ENCODE peak calls at places on chromosomes 11 and 22, in seven cellular contexts. One of them, this sample, is unnamed.
A peak's percentile ranks its signal among the peaks of the same experiment; 100 is the strongest.

GRCh38 chr11:66045177-66045639 is 3.8 kb downstream of the GAL3ST3 start:
- DNase-seq in psoas muscle: peak; percentile 71
- DNase-seq in hepatocyte: peak; percentile 91
- DNase-seq in right lobe of liver: peak; percentile 77
- DNase-seq in lower leg skin: peak; percentile 42
- DNase-seq in CD8-positive, alpha-beta T cell: peak; percentile 87
- DNase-seq in coronary artery: no peak
- DNase-seq in this sample: no peak

GRCh38 chr11:10116588-10116987 is 177.4 kb downstream of the SBF2 start:
- DNase-seq in psoas muscle: no peak
- DNase-seq in coronary artery: no peak
- DNase-seq in right lobe of liver: no peak
- DNase-seq in CD8-positive, alpha-beta T cell: no peak
- DNase-seq in lower leg skin: no peak
- DNase-seq in hepatocyte: no peak
- DNase-seq in this sample: no peak

GRCh38 chr22:19765477-19766234 is 5.1 kb downstream of the TBX1 start:
- DNase-seq in right lobe of liver: no peak
- DNase-seq in lower leg skin: no peak
- DNase-seq in hepatocyte: no peak
- DNase-seq in coronary artery: no peak
- DNase-seq in CD8-positive, alpha-beta T cell: peak; percentile 15
- DNase-seq in psoas muscle: no peak
- DNase-seq in this sample: no peak

GRCh38 chr11:63996512-63996911 is 10.3 kb downstream of the OTUB1 start:
- DNase-seq in lower leg skin: no peak
- DNase-seq in hepatocyte: no peak
- DNase-seq in right lobe of liver: no peak
- DNase-seq in psoas muscle: no peak
- DNase-seq in coronary artery: no peak
- DNase-seq in CD8-positive, alpha-beta T cell: no peak
- DNase-seq in this sample: no peak

GRCh38 chr11:76663912-76664440 is 6.6 kb downstream of the LRRC32 start:
- DNase-seq in right lobe of liver: peak; percentile 42
- DNase-seq in lower leg skin: no peak
- DNase-seq in CD8-positive, alpha-beta T cell: no peak
- DNase-seq in hepatocyte: no peak
- DNase-seq in psoas muscle: no peak
- DNase-seq in coronary artery: peak; percentile 70
- DNase-seq in this sample: no peak

GRCh38 chr11:119373917-119374631 is 7.4 kb downstream of the USP2 start:
- DNase-seq in hepatocyte: peak; percentile 88
- DNase-seq in right lobe of liver: peak; percentile 74
- DNase-seq in lower leg skin: peak; percentile 60
- DNase-seq in CD8-positive, alpha-beta T cell: no peak
- DNase-seq in psoas muscle: peak; percentile 71
- DNase-seq in coronary artery: peak; percentile 64
- DNase-seq in this sample: no peak

GRCh38 chr22:24926849-24927579 is 19.5 kb downstream of the LHFPL7 start:
- DNase-seq in hepatocyte: no peak
- DNase-seq in psoas muscle: no peak
- DNase-seq in lower leg skin: no peak
- DNase-seq in coronary artery: no peak
- DNase-seq in CD8-positive, alpha-beta T cell: no peak
- DNase-seq in right lobe of liver: no peak
- DNase-seq in this sample: no peak

GRCh38 chr11:65096926-65097325 is 912 bp downstream of the VPS51 start:
- DNase-seq in hepatocyte: no peak
- DNase-seq in psoas muscle: no peak
- DNase-seq in CD8-positive, alpha-beta T cell: no peak
- DNase-seq in lower leg skin: no peak
- DNase-seq in coronary artery: no peak
- DNase-seq in right lobe of liver: no peak
- DNase-seq in this sample: no peak

GRCh38 chr11:112834277-112834755 is 126.9 kb upstream of the NCAM1 start:
- DNase-seq in psoas muscle: peak; percentile 61
- DNase-seq in right lobe of liver: peak; percentile 74
- DNase-seq in hepatocyte: peak; percentile 51
- DNase-seq in coronary artery: no peak
- DNase-seq in lower leg skin: no peak
- DNase-seq in CD8-positive, alpha-beta T cell: no peak
- DNase-seq in this sample: no peak

GRCh38 chr22:23836692-23837495 is 1.9 kb downstream of the DERL3 start:
- DNase-seq in right lobe of liver: peak; percentile 40
- DNase-seq in coronary artery: no peak
- DNase-seq in lower leg skin: no peak
- DNase-seq in CD8-positive, alpha-beta T cell: no peak
- DNase-seq in psoas muscle: peak; percentile 8
- DNase-seq in hepatocyte: no peak
- DNase-seq in this sample: no peak

GRCh38 chr22:32698926-32699619 is 102.4 kb upstream of the TIMP3 start:
- DNase-seq in lower leg skin: peak; percentile 55
- DNase-seq in right lobe of liver: no peak
- DNase-seq in CD8-positive, alpha-beta T cell: no peak
- DNase-seq in coronary artery: peak; percentile 76
- DNase-seq in hepatocyte: no peak
- DNase-seq in psoas muscle: peak; percentile 71
- DNase-seq in this sample: peak; percentile 68

GRCh38 chr22:22155607-22156006 is 89.0 kb upstream of the VPREB1 start:
- DNase-seq in right lobe of liver: no peak
- DNase-seq in psoas muscle: no peak
- DNase-seq in hepatocyte: no peak
- DNase-seq in CD8-positive, alpha-beta T cell: no peak
- DNase-seq in lower leg skin: no peak
- DNase-seq in coronary artery: no peak
- DNase-seq in this sample: no peak

GRCh38 chr22:26713823-26714449 is 56.5 kb downstream of the MIAT start:
- DNase-seq in CD8-positive, alpha-beta T cell: no peak
- DNase-seq in coronary artery: no peak
- DNase-seq in lower leg skin: no peak
- DNase-seq in psoas muscle: no peak
- DNase-seq in hepatocyte: peak; percentile 21
- DNase-seq in right lobe of liver: no peak
- DNase-seq in this sample: peak; percentile 43

GRCh38 chr22:31286360-31287255 is 5.7 kb downstream of the PIK3IP1 start:
- DNase-seq in CD8-positive, alpha-beta T cell: peak; percentile 69
- DNase-seq in lower leg skin: peak; percentile 71
- DNase-seq in right lobe of liver: peak; percentile 40
- DNase-seq in psoas muscle: no peak
- DNase-seq in hepatocyte: no peak
- DNase-seq in coronary artery: no peak
- DNase-seq in this sample: no peak

GRCh38 chr11:128904872-128905344 is 13.8 kb downstream of the KCNJ5 start:
- DNase-seq in CD8-positive, alpha-beta T cell: no peak
- DNase-seq in right lobe of liver: no peak
- DNase-seq in psoas muscle: peak; percentile 32
- DNase-seq in coronary artery: no peak
- DNase-seq in lower leg skin: no peak
- DNase-seq in hepatocyte: peak; percentile 38
- DNase-seq in this sample: no peak

GRCh38 chr11:102810943-102811528 is 13.1 kb upstream of the MMP1 start:
- DNase-seq in hepatocyte: peak; percentile 36
- DNase-seq in CD8-positive, alpha-beta T cell: no peak
- DNase-seq in psoas muscle: no peak
- DNase-seq in right lobe of liver: no peak
- DNase-seq in lower leg skin: no peak
- DNase-seq in coronary artery: no peak
- DNase-seq in this sample: no peak

GRCh38 chr11:7019500-7020182 is 505 bp downstream of the ZNF214 start:
- DNase-seq in lower leg skin: no peak
- DNase-seq in psoas muscle: peak; percentile 23
- DNase-seq in coronary artery: peak; percentile 74
- DNase-seq in hepatocyte: peak; percentile 55
- DNase-seq in right lobe of liver: peak; percentile 47
- DNase-seq in CD8-positive, alpha-beta T cell: no peak
- DNase-seq in this sample: no peak

GRCh38 chr11:44235765-44236201 is 74.2 kb downstream of the ALX4 start:
- DNase-seq in psoas muscle: no peak
- DNase-seq in lower leg skin: no peak
- DNase-seq in right lobe of liver: no peak
- DNase-seq in coronary artery: no peak
- DNase-seq in CD8-positive, alpha-beta T cell: no peak
- DNase-seq in hepatocyte: no peak
- DNase-seq in this sample: no peak

GRCh38 chr11:70467196-70468085 is 69.1 kb downstream of the CTTN start:
- DNase-seq in lower leg skin: peak; percentile 43
- DNase-seq in right lobe of liver: no peak
- DNase-seq in hepatocyte: peak; percentile 77
- DNase-seq in CD8-positive, alpha-beta T cell: peak; percentile 27
- DNase-seq in psoas muscle: peak; percentile 53
- DNase-seq in coronary artery: no peak
- DNase-seq in this sample: no peak

GRCh38 chr11:75668508-75669297 is at the start of gene MAP6:
- DNase-seq in hepatocyte: peak; percentile 72
- DNase-seq in CD8-positive, alpha-beta T cell: no peak
- DNase-seq in psoas muscle: peak; percentile 20
- DNase-seq in lower leg skin: no peak
- DNase-seq in right lobe of liver: no peak
- DNase-seq in coronary artery: no peak
- DNase-seq in this sample: no peak

GRCh38 chr11:129639300-129639699 is 176.3 kb upstream of the TMEM45B start:
- DNase-seq in lower leg skin: no peak
- DNase-seq in CD8-positive, alpha-beta T cell: no peak
- DNase-seq in right lobe of liver: no peak
- DNase-seq in coronary artery: no peak
- DNase-seq in hepatocyte: peak; percentile 52
- DNase-seq in psoas muscle: no peak
- DNase-seq in this sample: peak; percentile 94

GRCh38 chr11:119694334-119694733 is 34.7 kb downstream of the NECTIN1 start:
- DNase-seq in coronary artery: no peak
- DNase-seq in CD8-positive, alpha-beta T cell: no peak
- DNase-seq in hepatocyte: no peak
- DNase-seq in right lobe of liver: peak; percentile 88
- DNase-seq in psoas muscle: no peak
- DNase-seq in lower leg skin: no peak
- DNase-seq in this sample: no peak

GRCh38 chr22:22375586-22376351 is 131.2 kb downstream of the VPREB1 start:
- DNase-seq in psoas muscle: no peak
- DNase-seq in right lobe of liver: no peak
- DNase-seq in coronary artery: no peak
- DNase-seq in hepatocyte: no peak
- DNase-seq in CD8-positive, alpha-beta T cell: no peak
- DNase-seq in lower leg skin: no peak
- DNase-seq in this sample: no peak

GRCh38 chr22:46053563-46054090 is 76.7 kb upstream of the WNT7B start:
- DNase-seq in hepatocyte: no peak
- DNase-seq in right lobe of liver: peak; percentile 90
- DNase-seq in coronary artery: no peak
- DNase-seq in CD8-positive, alpha-beta T cell: peak; percentile 58
- DNase-seq in psoas muscle: peak; percentile 78
- DNase-seq in lower leg skin: peak; percentile 60
- DNase-seq in this sample: no peak

GRCh38 chr22:19431641-19432091 is at the start of gene HIRA:
- DNase-seq in hepatocyte: peak; percentile 87
- DNase-seq in psoas muscle: peak; percentile 84
- DNase-seq in right lobe of liver: peak; percentile 84
- DNase-seq in CD8-positive, alpha-beta T cell: peak; percentile 86
- DNase-seq in lower leg skin: peak; percentile 57
- DNase-seq in coronary artery: peak; percentile 85
- DNase-seq in this sample: peak; percentile 47

DNA sequence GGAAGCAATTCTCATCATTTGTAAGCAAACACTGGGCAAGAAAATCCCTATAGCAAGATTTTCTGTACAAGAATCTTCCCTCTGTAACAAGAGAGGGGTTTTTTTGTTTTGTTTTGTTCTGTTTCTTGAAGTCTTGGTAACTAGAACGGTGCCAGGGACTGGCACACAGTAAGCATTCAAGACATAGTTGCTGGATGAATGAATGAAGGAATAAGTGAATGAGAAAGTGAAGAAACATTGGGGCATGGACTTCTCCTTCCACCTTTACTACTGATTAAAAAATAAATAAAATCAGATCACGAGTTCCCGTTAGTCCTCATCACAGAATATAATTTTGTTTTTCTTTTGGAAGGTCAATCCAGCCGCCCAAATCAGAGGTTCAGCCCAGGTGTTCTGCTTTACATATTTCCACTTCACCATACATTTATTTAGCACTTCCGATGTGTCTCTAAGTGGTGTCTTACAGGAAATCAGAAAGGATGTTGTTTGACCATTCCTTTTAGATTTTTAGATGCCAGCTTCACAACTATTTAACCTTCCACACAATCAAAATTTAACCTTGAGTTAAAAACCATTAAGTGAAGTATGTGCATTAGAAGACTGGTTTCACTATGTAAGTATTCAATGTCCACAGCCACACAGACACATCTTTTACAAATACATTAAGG is 281.2 kb downstream of the CADM1 start:
- DNase-seq in right lobe of liver: no peak
- DNase-seq in CD8-positive, alpha-beta T cell: no peak
- DNase-seq in lower leg skin: no peak
- DNase-seq in coronary artery: no peak
- DNase-seq in psoas muscle: no peak
- DNase-seq in hepatocyte: no peak
- DNase-seq in this sample: no peak
- H3K4me3 ChIP-seq in right lobe of liver: no peak overlapping the region
- H3K4me3 ChIP-seq in CD8-positive, alpha-beta T cell: no peak overlapping the region
- H3K4me3 ChIP-seq in lower leg skin: no peak overlapping the region
- H3K4me3 ChIP-seq in coronary artery: no peak overlapping the region
- H3K4me3 ChIP-seq in psoas muscle: no peak overlapping the region
- H3K4me3 ChIP-seq in hepatocyte: no peak overlapping the region
- H3K4me3 ChIP-seq in this sample: no peak overlapping the region

GRCh38 chr11:135074397-135074998 is 662.5 kb upstream of the B3GAT1 start:
- DNase-seq in hepatocyte: peak; percentile 19
- DNase-seq in coronary artery: no peak
- DNase-seq in lower leg skin: no peak
- DNase-seq in psoas muscle: no peak
- DNase-seq in right lobe of liver: no peak
- DNase-seq in CD8-positive, alpha-beta T cell: no peak
- DNase-seq in this sample: no peak
- TF ChIP-seq CTCF in hepatocyte: peak; percentile 38
- TF ChIP-seq CTCF in coronary artery: no peak
- TF ChIP-seq CTCF in lower leg skin: no peak
- TF ChIP-seq CTCF in psoas muscle: no peak
- TF ChIP-seq CTCF in right lobe of liver: no peak
- TF ChIP-seq CTCF in CD8-positive, alpha-beta T cell: no peak
- TF ChIP-seq CTCF in this sample: peak; percentile 24

DNA sequence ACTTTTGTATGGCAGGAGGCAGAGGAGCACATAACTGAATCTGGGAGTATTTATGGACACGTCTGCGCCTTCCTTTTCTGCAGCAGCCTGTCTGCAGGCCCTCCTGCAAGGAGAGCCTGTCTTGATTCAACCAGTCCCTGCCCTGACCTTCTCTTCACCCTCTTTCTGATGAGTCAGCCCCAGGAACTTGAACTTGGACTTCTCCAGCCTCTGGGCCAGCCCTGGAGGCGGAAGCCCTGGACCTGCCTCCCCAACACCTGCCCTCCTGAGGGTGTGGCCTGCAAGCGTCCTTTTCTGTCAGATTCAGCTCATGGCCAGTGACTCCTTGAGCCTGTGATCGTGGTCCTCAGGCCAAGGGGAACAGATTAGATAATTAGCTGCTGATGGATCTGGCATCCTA is 20.0 kb downstream of the DAGLA start:
- DNase-seq in CD8-positive, alpha-beta T cell: no peak
- DNase-seq in coronary artery: no peak
- DNase-seq in psoas muscle: no peak
- DNase-seq in right lobe of liver: no peak
- DNase-seq in hepatocyte: peak; percentile 87
- DNase-seq in lower leg skin: no peak
- DNase-seq in this sample: no peak
- H3K4me3 ChIP-seq in CD8-positive, alpha-beta T cell: no peak overlapping the region
- H3K4me3 ChIP-seq in coronary artery: no peak overlapping the region
- H3K4me3 ChIP-seq in psoas muscle: no peak overlapping the region
- H3K4me3 ChIP-seq in right lobe of liver: no peak overlapping the region
- H3K4me3 ChIP-seq in hepatocyte: no peak overlapping the region
- H3K4me3 ChIP-seq in lower leg skin: no peak overlapping the region
- H3K4me3 ChIP-seq in this sample: no peak overlapping the region

GRCh38 chr22:48097723-48098122 is 1335.3 kb downstream of the TBC1D22A start:
- DNase-seq in CD8-positive, alpha-beta T cell: no peak
- DNase-seq in hepatocyte: no peak
- DNase-seq in coronary artery: no peak
- DNase-seq in psoas muscle: no peak
- DNase-seq in lower leg skin: no peak
- DNase-seq in right lobe of liver: peak; percentile 13
- DNase-seq in this sample: no peak
- TF ChIP-seq CTCF in CD8-positive, alpha-beta T cell: no peak
- TF ChIP-seq CTCF in hepatocyte: no peak
- TF ChIP-seq CTCF in coronary artery: no peak
- TF ChIP-seq CTCF in psoas muscle: no peak
- TF ChIP-seq CTCF in lower leg skin: no peak
- TF ChIP-seq CTCF in right lobe of liver: no peak
- TF ChIP-seq CTCF in this sample: no peak

This sample was measured in retinal pigment epithelial cell.